ENCODE peak calls at places on chromosomes 16 and 17, in nine cellular contexts. One of them, this sample, is unnamed.

GRCh38 chr16:55207679-55208294 is 116.2 kb upstream of the IRX6 start:
- DNase-seq in left ventricle myocardium inferior: no peak
- DNase-seq in cardiac fibroblast: no peak
- DNase-seq in fibroblast of lung: no peak
- DNase-seq in GM12878: no peak
- DNase-seq in right atrium auricular region: no peak
- DNase-seq in mucosa of descending colon: no peak
- DNase-seq in psoas muscle: no peak
- DNase-seq in epithelial cell of esophagus: no peak
- DNase-seq in this sample: no peak

GRCh38 chr16:20940864-20941634 is 40.5 kb downstream of the LYRM1 start:
- DNase-seq in left ventricle myocardium inferior: no peak
- DNase-seq in cardiac fibroblast: no peak
- DNase-seq in fibroblast of lung: no peak
- DNase-seq in GM12878: no peak
- DNase-seq in right atrium auricular region: no peak
- DNase-seq in mucosa of descending colon: no peak
- DNase-seq in psoas muscle: no peak
- DNase-seq in epithelial cell of esophagus: no peak
- DNase-seq in this sample: no peak

GRCh38 chr16:85137323-85138072 is 25.2 kb upstream of the CIBAR2 start:
- DNase-seq in left ventricle myocardium inferior: peak
- DNase-seq in cardiac fibroblast: peak
- DNase-seq in fibroblast of lung: peak
- DNase-seq in GM12878: no peak
- DNase-seq in right atrium auricular region: peak
- DNase-seq in mucosa of descending colon: peak
- DNase-seq in psoas muscle: peak
- DNase-seq in epithelial cell of esophagus: no peak
- DNase-seq in this sample: no peak

GRCh38 chr16:75320435-75320834 is 69.0 kb upstream of the BCAR1 start:
- DNase-seq in left ventricle myocardium inferior: no peak
- DNase-seq in cardiac fibroblast: no peak
- DNase-seq in fibroblast of lung: no peak
- DNase-seq in GM12878: no peak
- DNase-seq in right atrium auricular region: no peak
- DNase-seq in mucosa of descending colon: no peak
- DNase-seq in psoas muscle: no peak
- DNase-seq in epithelial cell of esophagus: no peak
- DNase-seq in this sample: no peak

GRCh38 chr16:31215287-31216115 is 1.4 kb downstream of the PYDC1 start:
- DNase-seq in left ventricle myocardium inferior: peak
- DNase-seq in cardiac fibroblast: peak
- DNase-seq in fibroblast of lung: peak
- DNase-seq in GM12878: no peak
- DNase-seq in right atrium auricular region: no peak
- DNase-seq in mucosa of descending colon: peak
- DNase-seq in psoas muscle: peak
- DNase-seq in epithelial cell of esophagus: peak
- DNase-seq in this sample: no peak

GRCh38 chr16:74847202-74847601 is 72.6 kb upstream of the FA2H start:
- DNase-seq in left ventricle myocardium inferior: no peak
- DNase-seq in cardiac fibroblast: no peak
- DNase-seq in fibroblast of lung: no peak
- DNase-seq in GM12878: no peak
- DNase-seq in right atrium auricular region: no peak
- DNase-seq in mucosa of descending colon: no peak
- DNase-seq in psoas muscle: no peak
- DNase-seq in epithelial cell of esophagus: no peak
- DNase-seq in this sample: no peak

GRCh38 chr16:63171545-63171944 is 1135.3 kb upstream of the CDH8 start:
- DNase-seq in left ventricle myocardium inferior: no peak
- DNase-seq in cardiac fibroblast: no peak
- DNase-seq in fibroblast of lung: no peak
- DNase-seq in GM12878: no peak
- DNase-seq in right atrium auricular region: no peak
- DNase-seq in mucosa of descending colon: no peak
- DNase-seq in psoas muscle: no peak
- DNase-seq in epithelial cell of esophagus: no peak
- DNase-seq in this sample: no peak

GRCh38 chr17:74431568-74432483 is at the start of gene GPRC5C:
- DNase-seq in left ventricle myocardium inferior: peak
- DNase-seq in cardiac fibroblast: no peak
- DNase-seq in fibroblast of lung: peak
- DNase-seq in GM12878: no peak
- DNase-seq in right atrium auricular region: peak
- DNase-seq in mucosa of descending colon: peak
- DNase-seq in psoas muscle: peak
- DNase-seq in epithelial cell of esophagus: peak
- DNase-seq in this sample: peak

GRCh38 chr16:21190013-21190412 is 21.4 kb downstream of the ZP2 start:
- DNase-seq in left ventricle myocardium inferior: no peak
- DNase-seq in cardiac fibroblast: no peak
- DNase-seq in fibroblast of lung: no peak
- DNase-seq in GM12878: no peak
- DNase-seq in right atrium auricular region: no peak
- DNase-seq in mucosa of descending colon: no peak
- DNase-seq in psoas muscle: no peak
- DNase-seq in epithelial cell of esophagus: no peak
- DNase-seq in this sample: no peak

GRCh38 chr16:66658143-66658859 is 38.2 kb downstream of the CMTM4 start:
- DNase-seq in left ventricle myocardium inferior: no peak
- DNase-seq in cardiac fibroblast: no peak
- DNase-seq in fibroblast of lung: no peak
- DNase-seq in GM12878: no peak
- DNase-seq in right atrium auricular region: no peak
- DNase-seq in mucosa of descending colon: no peak
- DNase-seq in psoas muscle: no peak
- DNase-seq in epithelial cell of esophagus: no peak
- DNase-seq in this sample: no peak
- H3K4me3 ChIP-seq in left ventricle myocardium inferior: no peak
- H3K4me3 ChIP-seq in cardiac fibroblast: no peak
- H3K4me3 ChIP-seq in fibroblast of lung: no peak
- H3K4me3 ChIP-seq in GM12878: no peak
- H3K4me3 ChIP-seq in right atrium auricular region: no peak
- H3K4me3 ChIP-seq in mucosa of descending colon: no peak
- H3K4me3 ChIP-seq in psoas muscle: no peak
- H3K4me3 ChIP-seq in epithelial cell of esophagus: no peak
- H3K4me3 ChIP-seq in this sample: no peak

GRCh38 chr17:58344791-58345157 is 7.2 kb downstream of the SUPT4H1 start:
- DNase-seq in left ventricle myocardium inferior: no peak
- DNase-seq in cardiac fibroblast: no peak
- DNase-seq in fibroblast of lung: no peak
- DNase-seq in GM12878: peak
- DNase-seq in right atrium auricular region: no peak
- DNase-seq in mucosa of descending colon: no peak
- DNase-seq in psoas muscle: no peak
- DNase-seq in epithelial cell of esophagus: no peak
- DNase-seq in this sample: no peak
- TF ChIP-seq CTCF in left ventricle myocardium inferior: no peak
- TF ChIP-seq CTCF in cardiac fibroblast: no peak
- TF ChIP-seq CTCF in fibroblast of lung: no peak
- TF ChIP-seq CTCF in GM12878: peak
- TF ChIP-seq CTCF in right atrium auricular region: no peak
- TF ChIP-seq CTCF in mucosa of descending colon: no peak
- TF ChIP-seq CTCF in psoas muscle: no peak
- TF ChIP-seq CTCF in epithelial cell of esophagus: no peak
- TF ChIP-seq CTCF in this sample: no peak

DNA sequence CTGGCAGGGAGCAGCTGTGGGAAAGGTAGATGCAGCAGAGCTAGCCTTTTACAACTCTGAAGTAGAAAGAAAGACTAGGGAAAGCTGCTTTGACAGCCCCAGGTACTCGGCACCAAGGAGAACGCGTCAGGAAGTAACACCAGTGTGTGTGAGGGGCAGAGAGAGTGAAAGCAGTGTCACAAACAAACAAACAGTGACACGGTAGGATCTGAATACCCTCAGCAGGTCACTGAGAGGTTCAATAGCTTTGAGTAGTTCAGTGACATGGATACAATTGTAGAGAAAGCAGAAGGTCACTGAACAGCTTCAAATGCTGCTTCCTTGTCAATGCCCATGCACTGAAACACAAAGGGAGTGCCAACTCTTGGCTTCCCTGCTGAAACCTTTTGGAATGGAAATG is 150.3 kb upstream of the C17orf78 start:
- DNase-seq in left ventricle myocardium inferior: no peak
- DNase-seq in cardiac fibroblast: no peak
- DNase-seq in fibroblast of lung: no peak
- DNase-seq in GM12878: no peak
- DNase-seq in right atrium auricular region: no peak
- DNase-seq in mucosa of descending colon: no peak
- DNase-seq in psoas muscle: no peak
- DNase-seq in epithelial cell of esophagus: no peak
- DNase-seq in this sample: no peak
- H3K4me3 ChIP-seq in left ventricle myocardium inferior: no peak
- H3K4me3 ChIP-seq in cardiac fibroblast: no peak
- H3K4me3 ChIP-seq in fibroblast of lung: no peak
- H3K4me3 ChIP-seq in GM12878: no peak
- H3K4me3 ChIP-seq in right atrium auricular region: no peak
- H3K4me3 ChIP-seq in mucosa of descending colon: no peak
- H3K4me3 ChIP-seq in psoas muscle: no peak
- H3K4me3 ChIP-seq in epithelial cell of esophagus: no peak
- H3K4me3 ChIP-seq in this sample: no peak

DNA sequence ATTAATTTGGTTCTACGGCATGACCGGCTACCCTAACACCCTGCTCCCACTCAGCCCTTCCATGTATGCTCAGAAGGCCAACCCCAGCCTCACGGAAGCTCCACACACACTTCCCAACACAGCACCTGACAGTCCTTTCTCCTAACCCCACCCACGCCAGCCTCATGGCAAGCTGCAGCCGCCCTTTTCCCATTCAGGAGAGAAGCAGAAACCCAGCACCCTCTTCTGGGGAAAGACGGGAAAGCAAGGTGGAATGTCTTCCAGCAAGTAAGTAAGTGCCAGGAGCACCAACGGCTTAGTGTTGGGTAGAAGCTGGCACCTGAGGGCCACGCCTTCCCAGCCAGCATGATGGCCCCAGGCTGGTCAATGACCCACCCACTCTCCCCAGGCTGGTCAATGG is 32.1 kb downstream of the ABR start:
- DNase-seq in left ventricle myocardium inferior: no peak
- DNase-seq in cardiac fibroblast: peak
- DNase-seq in fibroblast of lung: peak
- DNase-seq in GM12878: no peak
- DNase-seq in right atrium auricular region: no peak
- DNase-seq in mucosa of descending colon: peak
- DNase-seq in psoas muscle: peak
- DNase-seq in epithelial cell of esophagus: peak
- DNase-seq in this sample: no peak
- TF ChIP-seq CTCF in left ventricle myocardium inferior: peak
- TF ChIP-seq CTCF in cardiac fibroblast: peak
- TF ChIP-seq CTCF in fibroblast of lung: peak
- TF ChIP-seq CTCF in GM12878: no peak
- TF ChIP-seq CTCF in right atrium auricular region: no peak
- TF ChIP-seq CTCF in mucosa of descending colon: peak
- TF ChIP-seq CTCF in psoas muscle: peak
- TF ChIP-seq CTCF in epithelial cell of esophagus: peak
- TF ChIP-seq CTCF in this sample: peak

GRCh38 chr16:19879241-19879792 is 5.3 kb downstream of the GPRC5B start:
- DNase-seq in left ventricle myocardium inferior: peak
- DNase-seq in cardiac fibroblast: no peak
- DNase-seq in fibroblast of lung: peak
- DNase-seq in GM12878: no peak
- DNase-seq in right atrium auricular region: no peak
- DNase-seq in mucosa of descending colon: no peak
- DNase-seq in psoas muscle: no peak
- DNase-seq in epithelial cell of esophagus: peak
- DNase-seq in this sample: peak
- H3K4me3 ChIP-seq in left ventricle myocardium inferior: no peak
- H3K4me3 ChIP-seq in cardiac fibroblast: no peak
- H3K4me3 ChIP-seq in fibroblast of lung: no peak
- H3K4me3 ChIP-seq in GM12878: no peak
- H3K4me3 ChIP-seq in right atrium auricular region: no peak
- H3K4me3 ChIP-seq in mucosa of descending colon: no peak
- H3K4me3 ChIP-seq in psoas muscle: no peak
- H3K4me3 ChIP-seq in epithelial cell of esophagus: no peak
- H3K4me3 ChIP-seq in this sample: no peak

DNA sequence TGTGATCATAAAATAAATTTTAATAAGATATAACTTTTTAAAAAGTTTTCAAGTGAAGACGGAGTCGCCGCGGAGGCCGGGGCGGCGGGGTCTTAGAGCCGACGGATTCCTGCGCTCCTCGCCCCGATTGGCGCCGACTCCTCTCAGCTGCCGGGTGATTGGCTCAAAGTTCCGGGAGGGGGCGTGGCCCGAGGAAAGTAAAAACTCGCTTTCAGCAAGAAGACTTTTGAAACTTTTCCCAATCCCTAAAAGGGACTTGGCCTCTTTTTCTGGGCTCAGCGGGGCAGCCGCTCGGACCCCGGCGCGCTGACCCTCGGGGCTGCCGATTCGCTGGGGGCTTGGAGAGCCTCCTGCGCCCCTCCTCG is at the start of gene FOXC2:
- DNase-seq in left ventricle myocardium inferior: peak
- DNase-seq in cardiac fibroblast: peak
- DNase-seq in fibroblast of lung: peak
- DNase-seq in GM12878: no peak
- DNase-seq in right atrium auricular region: peak
- DNase-seq in mucosa of descending colon: peak
- DNase-seq in psoas muscle: peak
- DNase-seq in epithelial cell of esophagus: peak
- DNase-seq in this sample: peak
- TF ChIP-seq CTCF in left ventricle myocardium inferior: no peak
- TF ChIP-seq CTCF in cardiac fibroblast: no peak
- TF ChIP-seq CTCF in fibroblast of lung: no peak
- TF ChIP-seq CTCF in GM12878: no peak
- TF ChIP-seq CTCF in right atrium auricular region: no peak
- TF ChIP-seq CTCF in mucosa of descending colon: no peak
- TF ChIP-seq CTCF in psoas muscle: no peak
- TF ChIP-seq CTCF in epithelial cell of esophagus: no peak
- TF ChIP-seq CTCF in this sample: no peak

This sample was measured in kidney epithelial cell.